ENCODE peak calls at places on chromosomes 7 and 10, in ten cellular contexts. Y is GM12878, E is prostate gland, D is endothelial cell of umbilical vein, J is sigmoid colon, N is stomach, F is transverse colon, U is HCT116, L is HepG2, O is esophagus muscularis mucosa. M is an unnamed sample.

GRCh38 chr10:33039167-33039566 is 81.1 kb upstream of the ITGB1 start:
- DNase-seq in U (no peak), F (no peak), Y (no peak), N (no peak), D (no peak), L (no peak), E (no peak), O (no peak), J (no peak), M (no peak)

GRCh38 chr7:76333388-76334101 is 25.2 kb downstream of the YWHAG start:
- DNase-seq in F (peak; percentile 33), N (peak; percentile 61), O (no peak), E (no peak), Y (no peak), J (peak; percentile 77), U (no peak), L (no peak), D (no peak), M (no peak)

GRCh38 chr10:128916339-128916738 is 550.7 kb upstream of the MGMT start:
- DNase-seq in N (no peak), O (no peak), U (no peak), D (no peak), Y (no peak), E (no peak), F (no peak), L (no peak), J (no peak), M (no peak)

GRCh38 chr7:30922596-30922995 is 10.9 kb downstream of the AQP1 start:
- DNase-seq in D (no peak), U (no peak), F (peak; percentile 5), E (no peak), N (peak; percentile 14), Y (no peak), J (peak; percentile 57), O (no peak), L (no peak), M (peak; percentile 59)

GRCh38 chr10:114291516-114291915 is 52.5 kb downstream of the VWA2 start:
- DNase-seq in D (no peak), O (no peak), F (no peak), U (no peak), L (no peak), J (peak; percentile 24), Y (no peak), E (no peak), N (no peak), M (peak; percentile 23)

GRCh38 chr10:70652761-70653657 is 19.3 kb upstream of the ADAMTS14 start:
- DNase-seq in Y (no peak), N (no peak), O (no peak), E (no peak), D (no peak), J (peak; percentile 84), L (no peak), U (no peak), F (no peak), M (no peak)

GRCh38 chr7:47170516-47170915 is 411.4 kb downstream of the TNS3 start:
- DNase-seq in L (no peak), F (no peak), D (no peak), N (no peak), O (no peak), E (no peak), U (no peak), J (no peak), Y (no peak), M (no peak)

GRCh38 chr7:4931932-4932331 is 27.1 kb downstream of the MMD2 start:
- DNase-seq in L (peak; percentile 37), Y (no peak), O (no peak), D (no peak), U (peak; percentile 26), F (peak; percentile 14), N (peak; percentile 49), E (no peak), J (peak; percentile 70), M (no peak)

GRCh38 chr10:76432274-76433012 is 1001.0 kb downstream of the LRMDA start:
- DNase-seq in J (peak; percentile 80), O (no peak), N (no peak), F (peak; percentile 27), L (no peak), U (no peak), Y (no peak), D (no peak), E (no peak), M (no peak)
- TF ChIP-seq POLR2AphosphoS5 in J (peak; percentile 9), O (peak; percentile 22), N (peak; percentile 49), F (no peak), L (no peak), U (no peak), Y (no peak), D (no peak), E (peak; percentile 42), M (no peak)

GRCh38 chr10:123269675-123270074 is 115.5 kb downstream of the BUB3 start:
- DNase-seq in Y (no peak), O (no peak), D (no peak), N (no peak), L (no peak), E (no peak), U (no peak), F (no peak), J (no peak), M (no peak)

GRCh38 chr10:123270221-123270620 is 116.0 kb downstream of the BUB3 start:
- DNase-seq in L (no peak), U (no peak), E (no peak), N (no peak), F (no peak), O (no peak), Y (no peak), D (no peak), J (no peak), M (no peak)

GRCh38 chr10:123270806-123271205 is 116.6 kb downstream of the BUB3 start:
- DNase-seq in D (no peak), J (no peak), O (no peak), F (no peak), E (no peak), Y (no peak), L (no peak), N (no peak), U (no peak), M (no peak)

GRCh38 chr10:123274513-123275182 is 120.4 kb downstream of the BUB3 start:
- DNase-seq in L (no peak), J (no peak), Y (no peak), D (no peak), N (no peak), O (no peak), E (no peak), U (no peak), F (no peak), M (no peak)

DNA sequence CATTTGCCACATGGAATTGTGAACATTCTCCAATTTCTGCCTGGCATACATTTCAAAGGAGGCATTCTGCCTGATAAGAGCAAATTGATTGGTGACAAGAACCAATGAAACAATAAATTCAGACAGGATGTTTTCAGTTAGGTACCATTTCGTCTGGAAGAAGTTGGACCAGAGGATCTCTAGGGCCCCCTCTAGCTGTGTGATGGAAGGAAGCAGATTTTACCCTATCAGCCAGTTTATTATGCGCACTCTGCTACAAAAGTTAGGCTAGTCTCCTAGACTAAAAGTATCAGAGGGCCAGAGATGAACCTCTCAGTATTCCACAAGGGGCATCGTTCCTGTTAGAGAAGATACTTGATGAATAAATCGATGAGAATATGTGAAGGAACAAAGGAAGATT is 118.0 kb downstream of the BUB3 start:
- DNase-seq in O (no peak), L (no peak), F (no peak), E (no peak), D (no peak), U (no peak), N (no peak), Y (no peak), J (no peak), M (no peak)
- TF ChIP-seq CTCF in O (no peak), L (peak; percentile 37), F (no peak), E (no peak), D (no peak), U (no peak), N (no peak), Y (peak; percentile 11), J (no peak), M (no peak)

GRCh38 chr10:101060036-101060950 is 1.5 kb upstream of the KAZALD1 start:
- DNase-seq in J (peak; percentile 97), F (peak; percentile 94), N (peak; percentile 94), D (peak; percentile 94), U (peak; percentile 98), Y (peak; percentile 81), L (peak; percentile 96), O (peak; percentile 98), E (peak; percentile 91), M (peak; percentile 94)

GRCh38 chr10:101063162-101063525 is 1.4 kb downstream of the KAZALD1 start:
- DNase-seq in Y (no peak), J (no peak), E (no peak), O (no peak), F (no peak), D (no peak), U (no peak), N (no peak), L (no peak), M (no peak)

GRCh38 chr10:101061814-101062230 is at the start of gene KAZALD1:
- DNase-seq in J (no peak), N (no peak), D (no peak), E (no peak), U (no peak), L (no peak), O (no peak), F (no peak), Y (no peak), M (peak; percentile 81)

GRCh38 chr10:101062231-101063161 is 707 bp downstream of the KAZALD1 start:
- DNase-seq in J (peak; percentile 71), L (peak; percentile 68), O (no peak), D (peak; percentile 56), Y (no peak), N (peak; percentile 76), U (no peak), E (peak; percentile 27), F (peak; percentile 71), M (peak; percentile 90)

DNA sequence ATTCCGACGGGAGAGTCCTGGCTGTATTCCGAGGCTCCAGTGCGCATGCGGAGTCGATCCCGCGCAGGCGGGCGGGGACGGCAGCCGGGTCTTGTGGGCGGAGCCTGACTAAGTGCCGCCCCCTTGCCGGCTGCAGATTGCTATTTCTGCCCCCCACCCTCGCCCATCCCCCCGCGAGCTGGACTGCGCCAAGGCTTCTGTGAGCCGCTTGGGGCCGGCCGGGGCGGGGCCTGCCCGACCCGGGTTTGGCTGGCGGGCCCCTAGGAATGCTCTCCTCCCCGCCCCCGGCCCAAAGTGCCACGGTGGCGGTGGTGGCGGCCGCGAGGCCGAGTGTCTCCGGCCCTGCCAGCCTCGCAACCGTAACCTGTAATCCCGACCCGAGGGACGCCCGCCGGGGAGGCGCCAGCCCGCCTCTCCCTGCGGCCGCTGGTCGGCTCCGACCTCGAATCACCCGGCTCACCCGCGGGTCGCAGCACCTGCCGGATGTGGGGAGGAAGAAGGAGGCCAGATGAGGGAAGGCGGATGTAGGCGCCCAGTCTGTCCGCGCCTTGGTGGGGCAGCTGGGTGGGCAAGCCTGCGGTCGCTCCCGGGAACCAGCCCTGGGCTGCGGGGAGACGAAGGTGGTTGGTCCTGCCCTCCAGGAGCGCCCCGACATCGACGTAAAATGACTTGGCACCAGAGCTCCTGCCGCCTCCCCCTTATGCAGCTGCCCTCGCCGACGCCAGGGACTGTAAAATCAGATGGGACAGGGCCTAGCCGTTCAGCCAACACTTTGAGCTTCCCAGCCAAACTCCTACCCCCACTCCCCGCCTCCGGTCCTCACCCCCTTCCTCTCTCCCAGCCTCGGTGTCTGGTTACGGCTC is 607 bp upstream of the KAZALD1 start:
- DNase-seq in Y (peak; percentile 35), J (peak; percentile 96), U (peak; percentile 91), F (peak; percentile 96), E (peak; percentile 90), D (peak; percentile 93), O (no peak), L (peak; percentile 90), N (peak; percentile 97), M (peak; percentile 97)
- TF ChIP-seq POLR2A in Y (peak; percentile 77), J (peak; percentile 36), U (peak; percentile 78), F (peak; percentile 86), E (peak; percentile 67), D (peak; percentile 44), O (no peak), L (no peak), N (no peak), M (peak; percentile 45)

GRCh38 chr10:91636892-91637291 is 4.0 kb upstream of the PPP1R3C start:
- DNase-seq in U (no peak), F (no peak), Y (no peak), J (no peak), L (no peak), D (no peak), E (no peak), O (no peak), N (no peak), M (no peak)

GRCh38 chr10:91634898-91635297 is 2.0 kb upstream of the PPP1R3C start:
- DNase-seq in F (no peak), L (no peak), E (no peak), Y (no peak), O (no peak), D (no peak), U (no peak), J (no peak), N (no peak), M (no peak)

GRCh38 chr10:91632671-91633550 is at the start of gene PPP1R3C:
- DNase-seq in Y (no peak), L (peak; percentile 87), F (peak; percentile 79), N (peak; percentile 89), E (peak; percentile 88), O (peak; percentile 95), D (peak; percentile 84), J (peak; percentile 96), U (no peak), M (peak; percentile 86)

GRCh38 chr10:91634246-91634645 is 1.4 kb upstream of the PPP1R3C start:
- DNase-seq in L (no peak), D (no peak), Y (no peak), E (no peak), U (no peak), F (no peak), O (no peak), J (no peak), N (no peak), M (no peak)

GRCh38 chr10:91635401-91636400 is 2.8 kb upstream of the PPP1R3C start:
- DNase-seq in U (peak; percentile 69), O (no peak), E (peak; percentile 75), F (peak; percentile 65), J (peak; percentile 82), N (peak; percentile 71), D (peak; percentile 82), L (peak; percentile 73), Y (no peak), M (no peak)
- TF ChIP-seq POLR2AphosphoS5 in U (no peak), O (peak; percentile 47), E (peak; percentile 54), F (no peak), J (peak; percentile 13), N (peak; percentile 65), D (no peak), L (no peak), Y (no peak), M (no peak)